ENCODE peak calls at places on chromosome 16, in four cellular contexts. J is GM12878, V is H1, P is GM12892. T is an unnamed sample.

GRCh38 chr16:30051518-30051917 is 14.0 kb upstream of the ALDOA start:
- DNase-seq in J (no peak), V (no peak), P (no peak), T (no peak)

GRCh38 chr16:30066882-30067583 is 1.5 kb downstream of the ALDOA start:
- DNase-seq in V (no peak), P (no peak), J (no peak), T (no peak)

GRCh38 chr16:11675561-11676511 is 7.6 kb downstream of the SNN start:
- DNase-seq in P (no peak), V (no peak), J (no peak), T (no peak)

GRCh38 chr16:80751167-80751566 is 53.2 kb downstream of the CDYL2 start:
- DNase-seq in P (no peak), V (no peak), J (no peak), T (peak)

GRCh38 chr16:3486506-3487215 is 8.6 kb downstream of the C16orf90 start:
- DNase-seq in J (no peak), V (no peak), P (no peak), T (no peak)

GRCh38 chr16:11629071-11630030 is 38.9 kb upstream of the SNN start:
- DNase-seq in V (no peak), P (no peak), J (no peak), T (no peak)

GRCh38 chr16:12002447-12003006 is 26.0 kb downstream of the SNX29 start:
- DNase-seq in P (no peak), V (no peak), J (no peak), T (no peak)

GRCh38 chr16:12208341-12209035 is 232.0 kb downstream of the SNX29 start:
- DNase-seq in V (no peak), P (no peak), J (no peak), T (no peak)

GRCh38 chr16:82182237-82183003 is 12.4 kb upstream of the MPHOSPH6 start:
- DNase-seq in V (no peak), P (no peak), J (no peak), T (no peak)

GRCh38 chr16:53216798-53217197 is 162.0 kb downstream of the CHD9 start:
- DNase-seq in P (no peak), V (no peak), J (no peak), T (no peak)

GRCh38 chr16:48276102-48276501 is 28.8 kb upstream of the ABCC11 start:
- DNase-seq in V (no peak), P (no peak), J (no peak), T (peak)

GRCh38 chr16:58499615-58500328 is at the start of gene NDRG4:
- DNase-seq in V (peak), P (peak), J (no peak), T (no peak)

GRCh38 chr16:89598199-89598598 is 15.2 kb upstream of the DPEP1 start:
- DNase-seq in J (no peak), V (no peak), P (no peak), T (no peak)

GRCh38 chr16:31484491-31485171 is 1.7 kb downstream of the SLC5A2 start:
- DNase-seq in J (no peak), V (no peak), P (no peak), T (no peak)

GRCh38 chr16:75415169-75415908 is 18.0 kb downstream of the CFDP1 start:
- DNase-seq in V (no peak), J (no peak), P (no peak), T (no peak)

GRCh38 chr16:75421820-75422126 is 11.5 kb downstream of the CFDP1 start:
- DNase-seq in V (no peak), J (no peak), P (no peak), T (no peak)

GRCh38 chr16:75416904-75417565 is 16.3 kb downstream of the CFDP1 start:
- DNase-seq in V (no peak), J (no peak), P (no peak), T (no peak)

GRCh38 chr16:75424096-75424762 is 9.1 kb downstream of the CFDP1 start:
- DNase-seq in P (no peak), V (no peak), J (no peak), T (no peak)

DNA sequence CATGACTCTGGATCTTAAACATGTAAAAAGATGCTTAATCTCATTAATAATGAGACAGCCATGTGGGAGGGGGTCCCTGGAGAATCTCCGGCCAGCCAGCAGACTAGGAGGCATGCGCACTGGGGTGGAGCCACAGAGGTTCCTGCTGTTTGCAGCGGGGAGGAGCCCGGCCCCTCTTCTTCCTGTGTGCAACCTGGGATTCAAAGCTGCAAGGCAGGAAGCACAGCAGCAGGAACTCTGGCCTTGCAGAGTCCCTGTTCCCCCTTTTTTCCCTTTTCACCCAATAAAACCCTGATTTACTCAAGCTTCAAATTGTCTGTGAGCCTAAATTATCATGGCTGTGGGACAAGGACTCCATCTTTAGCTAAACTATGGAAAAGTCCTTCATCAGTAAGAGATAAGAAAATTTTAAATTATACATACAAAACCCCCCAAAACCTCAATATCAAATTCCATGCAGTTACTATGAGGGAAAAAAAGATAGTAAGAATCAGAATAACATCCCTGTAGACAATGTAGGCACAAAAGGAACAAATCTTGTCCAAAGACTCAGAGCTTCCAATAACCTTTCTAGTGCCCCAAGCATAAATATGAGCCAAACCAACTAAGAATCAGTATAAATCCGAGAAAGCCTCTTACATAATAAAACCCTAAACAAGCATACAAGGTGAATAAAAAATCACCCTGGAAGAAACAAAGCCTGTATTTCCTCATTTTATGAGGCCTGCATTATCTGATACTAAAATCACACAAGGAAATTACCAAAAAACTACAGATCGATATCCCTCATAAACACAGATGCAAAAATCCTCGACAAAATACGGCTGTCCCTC is 12.1 kb downstream of the CFDP1 start:
- DNase-seq in V (peak), P (no peak), J (no peak), T (peak)
- TF ChIP-seq POLR2AphosphoS5 in V (peak), P (no peak), J (peak), T (peak)

GRCh38 chr16:68744744-68745280 is 7.7 kb downstream of the CDH1 start:
- DNase-seq in V (no peak), P (no peak), J (no peak), T (peak)
- TF ChIP-seq POLR2A in V (no peak), P (no peak), J (no peak), T (peak)

DNA sequence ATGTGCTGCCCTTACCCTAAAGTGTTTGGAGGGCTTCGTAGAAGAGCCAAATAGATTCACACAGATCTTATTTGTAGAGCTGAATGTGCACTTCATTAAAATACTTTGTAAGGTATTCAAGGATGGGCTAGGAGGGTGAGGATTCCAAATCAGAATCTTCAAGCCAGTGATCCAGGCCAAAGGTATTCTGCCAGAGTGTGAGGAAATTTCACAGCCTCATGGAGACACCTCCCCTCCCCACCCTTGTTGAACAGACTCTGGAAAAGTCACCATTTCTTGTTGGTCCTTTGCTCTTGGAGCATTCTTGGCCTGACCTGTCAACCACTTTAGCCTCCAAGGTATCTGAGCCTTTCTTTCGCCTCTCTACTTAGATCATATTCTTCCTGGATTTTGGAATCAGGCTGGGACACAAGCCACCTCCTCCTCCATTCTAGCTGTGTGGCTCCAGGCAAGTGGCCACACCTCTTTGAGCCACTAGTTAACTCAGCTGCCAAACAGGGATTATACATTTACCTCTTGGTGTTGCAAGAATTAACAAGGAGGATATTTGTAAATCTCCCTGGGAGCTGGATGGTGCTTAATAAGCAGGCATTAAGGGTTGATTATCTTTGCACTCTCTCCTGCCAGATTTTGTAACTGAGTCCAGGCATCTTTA is 193.4 kb downstream of the WWOX start:
- DNase-seq in P (no peak), V (no peak), J (no peak), T (no peak)
- TF ChIP-seq POLR2AphosphoS5 in P (no peak), V (no peak), J (no peak), T (no peak)

GRCh38 chr16:2008631-2009301 is 855 bp downstream of the ZNF598 start:
- DNase-seq in V (no peak), P (no peak), J (no peak), T (no peak)
- TF ChIP-seq POLR2A in V (no peak), P (no peak), J (no peak), T (no peak)

GRCh38 chr16:22193134-22193411 is 13.0 kb upstream of the EEF2K start:
- DNase-seq in V (no peak), J (no peak), P (no peak), T (no peak)

GRCh38 chr16:22195445-22195694 is 10.7 kb upstream of the EEF2K start:
- DNase-seq in V (no peak), P (no peak), J (no peak), T (no peak)

GRCh38 chr16:22194707-22195444 is 11.2 kb upstream of the EEF2K start:
- DNase-seq in V (no peak), P (no peak), J (peak), T (no peak)

GRCh38 chr16:22198547-22199293 is 7.4 kb upstream of the EEF2K start:
- DNase-seq in P (no peak), J (no peak), V (no peak), T (no peak)

GRCh38 chr16:22195695-22196558 is 10.2 kb upstream of the EEF2K start:
- DNase-seq in P (no peak), V (peak), J (peak), T (peak)
- TF ChIP-seq POLR2AphosphoS5 in P (no peak), V (no peak), J (no peak), T (peak)

GRCh38 chr16:50466170-50466569 is 82.0 kb upstream of the NKD1 start:
- DNase-seq in V (no peak), P (no peak), J (no peak), T (no peak)
- TF ChIP-seq POLR2A in V (no peak), P (no peak), J (no peak), T (no peak)

GRCh38 chr16:57314161-57314785 is 29.8 kb upstream of the PLLP start:
- DNase-seq in P (no peak), V (no peak), J (no peak), T (no peak)

GRCh38 chr16:57315401-57315800 is 30.9 kb upstream of the PLLP start:
- DNase-seq in V (no peak), P (no peak), J (no peak), T (no peak)

GRCh38 chr16:57313509-57313908 is 29.0 kb upstream of the PLLP start:
- DNase-seq in J (no peak), V (no peak), P (no peak), T (no peak)

GRCh38 chr16:57318240-57318970 is 33.9 kb upstream of the PLLP start:
- DNase-seq in J (no peak), V (no peak), P (no peak), T (no peak)

DNA sequence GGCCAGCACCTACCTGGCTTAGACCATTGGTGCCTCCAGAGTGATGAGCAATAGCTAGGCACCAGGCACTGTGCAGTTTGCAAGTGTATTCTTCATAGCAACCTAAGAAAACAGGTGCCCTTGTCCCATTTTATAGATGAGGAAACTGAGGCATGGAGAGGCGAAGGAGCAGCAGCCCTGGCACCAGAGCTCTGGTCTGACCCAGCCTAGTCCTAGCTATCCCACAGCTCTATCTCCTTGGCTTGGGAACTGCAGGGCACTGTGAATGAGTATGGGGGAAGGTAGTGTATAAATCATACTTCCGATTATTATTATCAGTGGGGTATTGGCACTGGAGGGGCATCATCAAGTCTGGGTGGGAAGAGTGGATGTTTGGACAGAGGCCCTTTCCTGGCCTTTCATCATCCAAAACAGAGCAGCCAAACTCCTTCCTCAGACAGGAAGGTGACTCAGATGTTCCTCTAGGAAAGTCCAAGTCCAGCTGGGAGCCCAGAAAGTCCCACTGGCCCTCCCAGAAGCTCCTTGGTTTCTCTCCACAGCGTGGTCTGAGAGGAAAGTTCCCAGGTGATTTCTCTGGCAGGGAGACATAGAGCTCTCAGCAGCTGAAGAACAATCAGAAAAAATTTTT is 32.0 kb upstream of the PLLP start:
- DNase-seq in J (no peak), V (no peak), P (no peak), T (no peak)
- TF ChIP-seq POLR2AphosphoS5 in J (no peak), V (no peak), P (no peak), T (peak)

DNA sequence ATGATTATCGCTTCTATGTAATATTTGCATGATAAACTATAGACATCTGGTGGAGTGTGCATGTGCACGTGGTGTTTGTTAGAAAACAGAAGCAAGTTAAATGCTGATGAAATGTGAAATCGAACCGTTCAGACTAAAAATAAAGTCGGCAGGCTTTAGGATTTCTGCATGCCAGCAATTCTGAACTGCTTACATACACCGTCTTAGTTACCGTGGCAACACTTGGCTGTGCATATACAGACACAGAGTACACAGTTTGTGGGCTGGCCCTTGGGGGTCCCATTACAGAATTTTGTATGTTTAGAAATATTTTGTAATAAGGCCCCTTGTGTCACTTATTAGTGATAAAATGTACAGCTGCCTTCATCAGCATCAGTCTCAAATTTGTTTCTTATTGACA is 605.5 kb downstream of the RBFOX1 start:
- DNase-seq in J (no peak), P (no peak), V (no peak), T (no peak)
- TF ChIP-seq POLR2A in J (no peak), P (no peak), V (no peak), T (no peak)

GRCh38 chr16:74305286-74305685 is 8.7 kb downstream of the PSMD7 start:
- DNase-seq in P (no peak), V (no peak), J (no peak), T (no peak)

GRCh38 chr16:74307383-74307782 is 10.8 kb downstream of the PSMD7 start:
- DNase-seq in J (no peak), P (no peak), V (no peak), T (no peak)

GRCh38 chr16:74304835-74305176 is 8.2 kb downstream of the PSMD7 start:
- DNase-seq in J (no peak), V (no peak), P (no peak), T (no peak)

GRCh38 chr16:74304164-74304834 is 7.7 kb downstream of the PSMD7 start:
- DNase-seq in V (no peak), J (no peak), P (no peak), T (no peak)

DNA sequence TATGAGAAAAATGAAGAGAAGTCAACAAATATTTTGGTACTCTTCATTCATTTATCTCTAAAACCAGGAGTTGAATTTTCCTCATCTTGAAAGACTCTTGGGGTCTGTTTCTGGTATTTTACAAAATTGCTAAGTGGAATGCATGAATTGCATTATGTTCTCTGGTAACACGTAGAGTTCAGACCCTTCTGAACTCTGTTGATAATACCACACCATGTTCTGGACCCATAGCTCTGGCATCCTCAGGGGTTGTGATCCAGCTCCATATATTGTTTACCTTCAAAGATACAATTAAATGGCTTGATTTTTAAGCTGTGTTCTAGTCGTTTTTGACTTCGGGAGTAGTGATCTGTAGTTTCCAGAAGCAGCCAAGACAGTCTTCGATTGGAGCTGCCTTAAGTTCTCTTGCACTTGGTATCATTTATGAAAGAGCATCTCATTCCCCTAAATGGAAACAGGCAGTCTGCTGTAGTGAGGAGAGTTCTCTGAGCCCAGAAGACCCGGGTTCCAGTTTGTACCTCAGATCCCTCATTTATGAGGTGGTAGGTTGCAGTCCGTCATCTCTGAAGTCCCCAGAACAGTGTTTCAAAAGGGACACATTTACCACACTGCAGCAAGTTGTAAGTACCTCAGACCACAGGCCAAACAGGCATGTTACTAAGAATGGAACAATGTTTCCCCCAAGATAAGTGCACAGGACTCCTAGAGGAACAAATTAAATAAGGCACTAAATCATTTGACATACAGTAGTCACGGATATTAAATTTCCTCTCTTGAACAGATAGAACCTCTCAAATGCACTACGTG is 9.6 kb downstream of the PSMD7 start:
- DNase-seq in J (no peak), P (no peak), V (no peak), T (no peak)
- TF ChIP-seq POLR2AphosphoS5 in J (peak), P (peak), V (peak), T (no peak)

T was measured in prostate gland.